ENCODE peak calls at places on chromosomes 13 and 19, in four cellular contexts. Q, V, E and A are unnamed samples.

GRCh38 chr19:29576761-29577661 is 29.1 kb upstream of the POP4 start:
- DNase-seq in E (peak; percentile 52), V (peak; percentile 57), Q (no peak), A (no peak)

GRCh38 chr13:86846501-86846900 is 824.7 kb upstream of the SLITRK5 start:
- DNase-seq in E (no peak), V (no peak), Q (no peak), A (no peak)

GRCh38 chr13:43326100-43326499 is 302.7 kb downstream of the DNAJC15 start:
- DNase-seq in V (no peak), E (no peak), Q (peak; percentile 21), A (no peak)

GRCh38 chr19:46629546-46630025 is 4.7 kb upstream of the PTGIR start:
- DNase-seq in Q (no peak), V (no peak), E (no peak), A (no peak)

GRCh38 chr13:29175245-29175873 is 355.2 kb downstream of the MTUS2 start:
- DNase-seq in V (no peak), Q (no peak), E (no peak), A (no peak)

GRCh38 chr19:42068756-42069571 is 1.0 kb downstream of the GRIK5 start:
- DNase-seq in Q (no peak), E (no peak), V (no peak), A (no peak)

GRCh38 chr13:41212881-41213280 is 18.5 kb upstream of the KBTBD7 start:
- DNase-seq in E (no peak), V (no peak), Q (no peak), A (no peak)

GRCh38 chr13:108595416-108596257 is 33.8 kb upstream of the MYO16 start:
- DNase-seq in V (no peak), E (peak; percentile 44), Q (peak; percentile 49), A (no peak)

GRCh38 chr19:45959517-45960025 is 14.1 kb downstream of the NOVA2 start:
- DNase-seq in E (no peak), Q (no peak), V (no peak), A (no peak)

GRCh38 chr19:31574251-31574973 is 225.2 kb upstream of the TSHZ3 start:
- DNase-seq in V (no peak), Q (no peak), E (no peak), A (no peak)

GRCh38 chr13:19156013-19156825 is 25.4 kb downstream of the TUBA3C start:
- DNase-seq in V (no peak), E (no peak), Q (no peak), A (no peak)

GRCh38 chr19:42420055-42420544 is 7.1 kb downstream of the LIPE start:
- DNase-seq in E (peak; percentile 79), V (peak; percentile 88), Q (no peak), A (peak; percentile 65)

GRCh38 chr19:55809381-55810058 is 22.3 kb downstream of the NLRP11 start:
- DNase-seq in V (peak; percentile 30), E (peak; percentile 66), Q (no peak), A (no peak)

GRCh38 chr19:45523642-45524256 is 16.5 kb downstream of the VASP start:
- DNase-seq in Q (peak; percentile 65), V (peak; percentile 90), E (peak; percentile 77), A (no peak)

GRCh38 chr19:52600639-52601024 is 30.5 kb downstream of the ZNF701 start:
- DNase-seq in E (no peak), Q (no peak), V (peak; percentile 22), A (no peak)

GRCh38 chr13:111590796-111591195 is 270.4 kb downstream of the TEX29 start:
- DNase-seq in V (no peak), E (no peak), Q (no peak), A (no peak)

GRCh38 chr19:35531291-35531690 is 2.0 kb upstream of the GAPDHS start:
- DNase-seq in E (no peak), Q (no peak), V (no peak), A (no peak)

GRCh38 chr13:51688937-51689336 is 104.7 kb downstream of the WDFY2 start:
- DNase-seq in Q (no peak), V (no peak), E (no peak), A (no peak)

GRCh38 chr13:24185591-24186232 is 25.2 kb downstream of the SPATA13 start:
- DNase-seq in V (no peak), E (no peak), Q (no peak), A (no peak)

GRCh38 chr19:51347209-51347928 is 5.4 kb upstream of the VSIG10L start:
- DNase-seq in V (no peak), E (no peak), Q (no peak), A (no peak)